ENCODE peak calls at places on chromosomes 16 and 17, in four cellular contexts. D is activated naive CD8-positive, alpha-beta T cell treated with anti-CD3 and anti-CD28 coated beads for 36 hours; O is activated T-cell treated with anti-CD3 and anti-CD28 coated beads, Interleukin-2, amount 50 U/mL, for 72 hours; K is HT1080. P is an unnamed sample.

GRCh38 chr17:40791808-40792436 is 7.8 kb downstream of the KRT28 start:
- DNase-seq in K (peak; percentile 6), D (no peak), O (no peak), P (no peak)

GRCh38 chr16:67526149-67526732 is 2.4 kb upstream of the RIPOR1 start:
- DNase-seq in O (no peak), D (no peak), K (peak; percentile 52), P (no peak)

GRCh38 chr16:8167436-8167835 is 422.9 kb downstream of the TMEM114 start:
- DNase-seq in O (no peak), D (no peak), K (no peak), P (no peak)

GRCh38 chr16:65532846-65533245 is 411.0 kb upstream of the CDH11 start:
- DNase-seq in O (no peak), K (no peak), D (no peak), P (no peak)

GRCh38 chr16:60945225-60945624 is 1091.0 kb downstream of the CDH8 start:
- DNase-seq in O (no peak), K (peak; percentile 10), D (no peak), P (no peak)

GRCh38 chr17:3949418-3949817 is 14.8 kb downstream of the ATP2A3 start:
- DNase-seq in K (no peak), D (no peak), O (no peak), P (no peak)

GRCh38 chr17:78343433-78344201 is 16.3 kb downstream of the SOCS3 start:
- DNase-seq in D (peak; percentile 68), K (peak; percentile 66), O (peak; percentile 79), P (peak; percentile 64)

GRCh38 chr17:30238387-30239088 is 3.0 kb upstream of the SLC6A4 start:
- DNase-seq in O (no peak), K (no peak), D (no peak), P (no peak)

GRCh38 chr17:57499648-57500049 is 243.3 kb downstream of the MSI2 start:
- DNase-seq in D (no peak), K (no peak), O (no peak), P (no peak)

GRCh38 chr16:85735225-85735722 is 15.6 kb downstream of the C16orf74 start:
- DNase-seq in D (peak; percentile 46), O (peak; percentile 42), K (no peak), P (no peak)

GRCh38 chr17:4986403-4986802 is 1.1 kb downstream of the CAMTA2 start:
- DNase-seq in D (no peak), K (peak; percentile 23), O (no peak), P (no peak)

GRCh38 chr17:67474081-67474661 is 97.1 kb downstream of the PITPNC1 start:
- DNase-seq in K (no peak), D (no peak), O (no peak), P (no peak)

GRCh38 chr17:67427410-67427809 is 50.3 kb downstream of the PITPNC1 start:
- DNase-seq in O (no peak), D (no peak), K (no peak), P (no peak)

GRCh38 chr16:64773184-64773583 is 348.7 kb downstream of the CDH11 start:
- DNase-seq in K (no peak), D (no peak), O (no peak), P (no peak)

GRCh38 chr17:81419886-81420768 is 24.9 kb downstream of the BAHCC1 start:
- DNase-seq in K (no peak), D (no peak), O (no peak), P (no peak)

GRCh38 chr17:61478026-61478789 is 26.0 kb downstream of the TBX4 start:
- DNase-seq in O (no peak), K (no peak), D (no peak), P (no peak)

GRCh38 chr16:3961449-3961849 is 80.9 kb upstream of the CREBBP start:
- DNase-seq in D (no peak), O (no peak), K (peak; percentile 28), P (no peak)

GRCh38 chr17:64393000-64393402 is 2.3 kb upstream of the PECAM1 start:
- DNase-seq in K (no peak), O (peak; percentile 58), D (peak; percentile 66), P (no peak)

GRCh38 chr16:88527186-88527936 is 42.8 kb upstream of the ZC3H18 start:
- DNase-seq in O (peak; percentile 63), K (peak; percentile 49), D (peak; percentile 65), P (no peak)

GRCh38 chr17:80872011-80872929 is 119.4 kb upstream of the CHMP6 start:
- DNase-seq in O (no peak), K (no peak), D (no peak), P (no peak)

GRCh38 chr17:2150871-2151270 is 96.0 kb downstream of the HIC1 start:
- DNase-seq in D (no peak), K (no peak), O (no peak), P (no peak)

GRCh38 chr17:32998111-32998892 is 6.7 kb downstream of the SPACA3 start:
- DNase-seq in D (peak; percentile 59), K (peak; percentile 52), O (peak; percentile 77), P (peak; percentile 61)

GRCh38 chr16:27503662-27504061 is 46.1 kb downstream of the GTF3C1 start:
- DNase-seq in O (no peak), D (no peak), K (no peak), P (no peak)

GRCh38 chr17:6384481-6384880 is 50.4 kb downstream of the AIPL1 start:
- DNase-seq in O (no peak), K (no peak), D (no peak), P (no peak)

GRCh38 chr17:49523706-49524472 is 28.8 kb downstream of the NGFR start:
- DNase-seq in O (peak; percentile 69), K (peak; percentile 64), D (peak; percentile 54), P (peak; percentile 85)

GRCh38 chr17:73142763-73143395 is 21.9 kb upstream of the SSTR2 start:
- DNase-seq in O (no peak), D (peak; percentile 18), K (peak; percentile 95), P (no peak)

GRCh38 chr17:72952641-72953313 is 139.7 kb downstream of the SLC39A11 start:
- DNase-seq in K (no peak), O (no peak), D (no peak), P (no peak)

GRCh38 chr17:47204722-47205418 is 4.3 kb upstream of the MYL4 start:
- DNase-seq in D (peak; percentile 17), K (peak; percentile 60), O (peak; percentile 47), P (peak; percentile 9)

GRCh38 chr17:77492446-77493237 is 351.9 kb downstream of the SEC14L1 start:
- DNase-seq in D (no peak), O (no peak), K (no peak), P (no peak)

GRCh38 chr17:14833201-14833773 is 431.8 kb downstream of the PMP22 start:
- DNase-seq in D (no peak), O (no peak), K (peak; percentile 5), P (no peak)

GRCh38 chr17:81419333-81419885 is 24.2 kb downstream of the BAHCC1 start:
- DNase-seq in O (no peak), K (peak; percentile 83), D (no peak), P (peak; percentile 48)

GRCh38 chr16:85303354-85303883 is 191.1 kb upstream of the CIBAR2 start:
- DNase-seq in O (peak; percentile 83), K (no peak), D (peak; percentile 81), P (peak; percentile 73)